ENCODE peak calls at places on chromosomes 3 and 15, in eight cellular contexts. One of them, this sample, is unnamed.

GRCh38 chr15:70875001-70875782 is 17.0 kb downstream of the THAP10 start:
- DNase-seq in IMR-90: peak; percentile 58
- DNase-seq in endothelial cell of umbilical vein: peak; percentile 48
- DNase-seq in colonic mucosa: no peak
- DNase-seq in tibial artery: no peak
- DNase-seq in gastrocnemius medialis: no peak
- DNase-seq in PC-9: no peak
- DNase-seq in H9: no peak
- DNase-seq in this sample: no peak

GRCh38 chr3:111610612-111611054 is 15.5 kb upstream of the ZBED2 start:
- DNase-seq in gastrocnemius medialis: no peak
- DNase-seq in endothelial cell of umbilical vein: no peak
- DNase-seq in IMR-90: no peak
- DNase-seq in PC-9: no peak
- DNase-seq in tibial artery: no peak
- DNase-seq in H9: no peak
- DNase-seq in colonic mucosa: no peak
- DNase-seq in this sample: peak; percentile 75

GRCh38 chr3:188230962-188231361 is 77.0 kb downstream of the LPP start:
- DNase-seq in H9: no peak
- DNase-seq in gastrocnemius medialis: peak; percentile 88
- DNase-seq in PC-9: no peak
- DNase-seq in tibial artery: no peak
- DNase-seq in endothelial cell of umbilical vein: no peak
- DNase-seq in IMR-90: peak; percentile 75
- DNase-seq in colonic mucosa: no peak
- DNase-seq in this sample: no peak

GRCh38 chr15:64837502-64837901 is 4.2 kb upstream of the PLEKHO2 start:
- DNase-seq in gastrocnemius medialis: no peak
- DNase-seq in IMR-90: no peak
- DNase-seq in endothelial cell of umbilical vein: no peak
- DNase-seq in colonic mucosa: no peak
- DNase-seq in PC-9: no peak
- DNase-seq in tibial artery: no peak
- DNase-seq in H9: no peak
- DNase-seq in this sample: no peak

GRCh38 chr3:72295276-72295973 is 510.5 kb upstream of the PROK2 start:
- DNase-seq in gastrocnemius medialis: no peak
- DNase-seq in H9: no peak
- DNase-seq in PC-9: no peak
- DNase-seq in endothelial cell of umbilical vein: no peak
- DNase-seq in tibial artery: no peak
- DNase-seq in IMR-90: no peak
- DNase-seq in colonic mucosa: no peak
- DNase-seq in this sample: no peak

GRCh38 chr3:45464336-45464809 is 76.0 kb downstream of the LARS2 start:
- DNase-seq in H9: peak; percentile 64
- DNase-seq in IMR-90: peak; percentile 18
- DNase-seq in gastrocnemius medialis: peak; percentile 17
- DNase-seq in tibial artery: no peak
- DNase-seq in endothelial cell of umbilical vein: peak; percentile 4
- DNase-seq in PC-9: no peak
- DNase-seq in colonic mucosa: no peak
- DNase-seq in this sample: no peak

GRCh38 chr15:73944161-73945099 is 18.2 kb downstream of the LOXL1 start:
- DNase-seq in tibial artery: peak; percentile 64
- DNase-seq in endothelial cell of umbilical vein: no peak
- DNase-seq in colonic mucosa: no peak
- DNase-seq in PC-9: no peak
- DNase-seq in IMR-90: no peak
- DNase-seq in H9: no peak
- DNase-seq in gastrocnemius medialis: no peak
- DNase-seq in this sample: no peak

GRCh38 chr3:12658593-12659058 is 5.3 kb downstream of the RAF1 start:
- DNase-seq in gastrocnemius medialis: no peak
- DNase-seq in IMR-90: peak; percentile 80
- DNase-seq in H9: no peak
- DNase-seq in colonic mucosa: no peak
- DNase-seq in tibial artery: no peak
- DNase-seq in endothelial cell of umbilical vein: no peak
- DNase-seq in PC-9: no peak
- DNase-seq in this sample: peak; percentile 10

GRCh38 chr3:196008387-196008786 is 73.5 kb downstream of the TFRC start:
- DNase-seq in gastrocnemius medialis: no peak
- DNase-seq in endothelial cell of umbilical vein: no peak
- DNase-seq in colonic mucosa: no peak
- DNase-seq in PC-9: no peak
- DNase-seq in IMR-90: no peak
- DNase-seq in H9: no peak
- DNase-seq in tibial artery: no peak
- DNase-seq in this sample: no peak

GRCh38 chr3:39138804-39139415 is 14.5 kb downstream of the CSRNP1 start:
- DNase-seq in gastrocnemius medialis: peak; percentile 72
- DNase-seq in colonic mucosa: no peak
- DNase-seq in PC-9: no peak
- DNase-seq in tibial artery: peak; percentile 81
- DNase-seq in H9: peak; percentile 16
- DNase-seq in IMR-90: peak; percentile 47
- DNase-seq in endothelial cell of umbilical vein: no peak
- DNase-seq in this sample: no peak

GRCh38 chr3:178381971-178382370 is 154.3 kb upstream of the KCNMB2 start:
- DNase-seq in H9: no peak
- DNase-seq in endothelial cell of umbilical vein: no peak
- DNase-seq in PC-9: no peak
- DNase-seq in gastrocnemius medialis: no peak
- DNase-seq in colonic mucosa: no peak
- DNase-seq in tibial artery: no peak
- DNase-seq in IMR-90: peak; percentile 48
- DNase-seq in this sample: no peak

GRCh38 chr15:84878504-84878903 is 6.0 kb upstream of the SLC28A1 start:
- DNase-seq in H9: peak; percentile 82
- DNase-seq in endothelial cell of umbilical vein: peak; percentile 55
- DNase-seq in colonic mucosa: peak; percentile 65
- DNase-seq in tibial artery: no peak
- DNase-seq in IMR-90: peak; percentile 44
- DNase-seq in PC-9: peak; percentile 54
- DNase-seq in gastrocnemius medialis: peak; percentile 74
- DNase-seq in this sample: peak; percentile 71

GRCh38 chr3:104514371-104514770 is 852.3 kb upstream of the ALCAM start:
- DNase-seq in H9: no peak
- DNase-seq in PC-9: no peak
- DNase-seq in endothelial cell of umbilical vein: no peak
- DNase-seq in IMR-90: no peak
- DNase-seq in gastrocnemius medialis: no peak
- DNase-seq in tibial artery: no peak
- DNase-seq in colonic mucosa: no peak
- DNase-seq in this sample: no peak

GRCh38 chr15:63858881-63859280 is 25.1 kb upstream of the HERC1 start:
- DNase-seq in tibial artery: no peak
- DNase-seq in PC-9: peak; percentile 35
- DNase-seq in gastrocnemius medialis: no peak
- DNase-seq in IMR-90: peak; percentile 41
- DNase-seq in H9: no peak
- DNase-seq in colonic mucosa: no peak
- DNase-seq in endothelial cell of umbilical vein: peak; percentile 95
- DNase-seq in this sample: no peak

GRCh38 chr3:29194139-29194538 is 86.7 kb upstream of the RBMS3 start:
- DNase-seq in endothelial cell of umbilical vein: no peak
- DNase-seq in IMR-90: no peak
- DNase-seq in colonic mucosa: no peak
- DNase-seq in tibial artery: no peak
- DNase-seq in gastrocnemius medialis: no peak
- DNase-seq in H9: no peak
- DNase-seq in PC-9: no peak
- DNase-seq in this sample: no peak

DNA sequence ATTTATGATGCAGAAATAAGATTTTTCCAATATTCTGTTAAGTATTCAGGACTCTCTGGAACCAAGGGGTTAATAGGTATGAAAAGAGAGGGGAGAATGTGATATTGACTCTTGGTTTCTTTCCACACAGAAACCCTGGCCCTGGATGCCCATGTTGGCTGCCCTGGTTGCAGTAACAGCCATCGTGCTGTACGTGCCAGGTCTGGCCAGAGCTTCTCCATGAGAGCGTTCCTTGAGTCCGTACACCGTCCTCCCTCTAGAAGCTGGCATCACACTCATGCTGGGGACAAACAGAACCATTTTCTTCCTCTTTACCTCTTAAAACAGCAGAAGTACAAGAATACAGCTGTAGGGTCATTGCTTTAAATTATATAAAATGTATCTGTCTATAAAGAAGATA is 81.1 kb upstream of the FLNB start:
- DNase-seq in PC-9: no peak
- DNase-seq in IMR-90: no peak
- DNase-seq in endothelial cell of umbilical vein: no peak
- DNase-seq in H9: no peak
- DNase-seq in colonic mucosa: no peak
- DNase-seq in tibial artery: no peak
- DNase-seq in gastrocnemius medialis: no peak
- DNase-seq in this sample: no peak
- H3K27ac ChIP-seq in PC-9: no peak overlapping the region
- H3K27ac ChIP-seq in IMR-90: peak overlapping the region; percentile 37
- H3K27ac ChIP-seq in endothelial cell of umbilical vein: no peak overlapping the region
- H3K27ac ChIP-seq in H9: no peak overlapping the region
- H3K27ac ChIP-seq in colonic mucosa: no peak overlapping the region
- H3K27ac ChIP-seq in tibial artery: peak overlapping the region; percentile 75
- H3K27ac ChIP-seq in gastrocnemius medialis: peak overlapping the region; percentile 33
- H3K27ac ChIP-seq in this sample: no peak overlapping the region

DNA sequence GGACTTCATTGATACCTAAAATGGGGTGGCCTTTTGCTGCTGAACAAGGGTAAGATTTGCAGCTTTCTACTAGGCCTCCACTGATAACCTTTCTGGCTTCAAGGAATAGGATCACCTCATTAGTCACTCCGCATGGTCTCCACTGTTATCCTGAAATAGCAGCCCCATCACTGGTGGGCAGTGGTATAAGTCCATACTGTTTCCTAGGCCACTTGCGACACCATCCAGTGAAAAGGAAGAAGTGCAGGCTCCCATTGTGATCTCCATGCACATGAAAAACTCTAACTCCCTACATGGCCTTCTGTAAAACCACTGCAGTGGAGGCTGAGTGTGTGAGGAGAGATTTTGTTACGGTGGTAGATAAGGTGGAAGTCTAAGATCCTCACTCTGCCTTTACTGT is 1455.9 kb downstream of the SI start:
- DNase-seq in endothelial cell of umbilical vein: no peak
- DNase-seq in tibial artery: no peak
- DNase-seq in H9: peak; percentile 73
- DNase-seq in colonic mucosa: no peak
- DNase-seq in IMR-90: no peak
- DNase-seq in gastrocnemius medialis: no peak
- DNase-seq in PC-9: no peak
- DNase-seq in this sample: no peak
- TF ChIP-seq CTCF in endothelial cell of umbilical vein: no peak
- TF ChIP-seq CTCF in tibial artery: no peak
- TF ChIP-seq CTCF in H9: peak; percentile 79
- TF ChIP-seq CTCF in colonic mucosa: no peak
- TF ChIP-seq CTCF in IMR-90: no peak
- TF ChIP-seq CTCF in gastrocnemius medialis: no peak
- TF ChIP-seq CTCF in PC-9: no peak
- TF ChIP-seq CTCF in this sample: no peak

GRCh38 chr3:122231781-122232180 is 48.3 kb downstream of the CASR start:
- DNase-seq in endothelial cell of umbilical vein: no peak
- DNase-seq in gastrocnemius medialis: no peak
- DNase-seq in colonic mucosa: no peak
- DNase-seq in H9: no peak
- DNase-seq in tibial artery: no peak
- DNase-seq in PC-9: no peak
- DNase-seq in IMR-90: no peak
- DNase-seq in this sample: no peak

GRCh38 chr3:122234117-122234516 is 50.6 kb downstream of the CASR start:
- DNase-seq in tibial artery: no peak
- DNase-seq in H9: no peak
- DNase-seq in endothelial cell of umbilical vein: no peak
- DNase-seq in PC-9: no peak
- DNase-seq in colonic mucosa: no peak
- DNase-seq in IMR-90: no peak
- DNase-seq in gastrocnemius medialis: no peak
- DNase-seq in this sample: no peak

GRCh38 chr3:122235147-122235546 is 51.7 kb downstream of the CASR start:
- DNase-seq in colonic mucosa: no peak
- DNase-seq in tibial artery: no peak
- DNase-seq in endothelial cell of umbilical vein: no peak
- DNase-seq in IMR-90: no peak
- DNase-seq in H9: no peak
- DNase-seq in PC-9: no peak
- DNase-seq in gastrocnemius medialis: no peak
- DNase-seq in this sample: no peak

GRCh38 chr3:122232485-122232884 is 49.0 kb downstream of the CASR start:
- DNase-seq in gastrocnemius medialis: no peak
- DNase-seq in IMR-90: no peak
- DNase-seq in tibial artery: no peak
- DNase-seq in PC-9: no peak
- DNase-seq in endothelial cell of umbilical vein: no peak
- DNase-seq in H9: no peak
- DNase-seq in colonic mucosa: no peak
- DNase-seq in this sample: no peak

DNA sequence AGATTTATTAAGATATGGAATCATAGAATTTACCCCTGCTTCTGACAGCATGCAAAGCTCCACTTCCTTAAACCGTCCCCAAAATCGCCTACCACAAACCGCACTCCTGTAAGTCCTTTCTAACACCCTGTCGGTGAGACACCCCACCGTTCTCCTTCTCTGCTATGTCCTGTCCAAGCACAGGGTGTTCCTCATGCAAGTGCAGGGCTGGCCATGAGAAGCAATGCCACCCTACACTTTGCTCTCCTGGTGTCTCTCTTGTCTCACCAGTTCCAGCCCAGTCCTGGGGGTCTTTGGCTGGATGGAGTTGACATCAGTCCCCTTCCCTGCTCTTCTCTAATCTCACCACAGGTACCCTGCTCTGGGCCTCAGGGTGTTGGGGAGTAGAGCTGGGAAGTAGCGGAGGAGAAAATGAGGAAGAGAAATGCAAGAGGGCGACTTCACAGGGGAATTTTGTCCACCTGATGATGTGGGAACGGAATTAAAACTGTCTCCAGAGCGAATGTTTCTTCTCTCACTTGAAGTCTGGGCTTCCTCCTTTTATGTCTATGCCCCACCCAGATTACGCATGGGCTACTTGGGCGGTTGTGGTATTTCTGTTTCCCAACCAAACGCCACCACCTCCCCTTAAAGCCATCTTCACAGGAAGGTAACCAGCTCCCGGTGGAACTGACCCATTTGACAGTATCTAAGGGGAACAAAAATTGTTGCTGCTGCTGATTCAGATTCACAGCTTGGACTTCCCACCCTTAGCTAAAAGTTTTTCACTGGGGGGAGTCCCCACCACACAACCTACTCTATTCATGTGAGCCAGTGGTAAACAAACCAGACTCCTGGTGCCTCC is 49.9 kb downstream of the CASR start:
- DNase-seq in endothelial cell of umbilical vein: no peak
- DNase-seq in PC-9: no peak
- DNase-seq in tibial artery: no peak
- DNase-seq in gastrocnemius medialis: no peak
- DNase-seq in H9: no peak
- DNase-seq in IMR-90: no peak
- DNase-seq in colonic mucosa: no peak
- DNase-seq in this sample: no peak
- H3K27ac ChIP-seq in endothelial cell of umbilical vein: no peak overlapping the region
- H3K27ac ChIP-seq in PC-9: no peak overlapping the region
- H3K27ac ChIP-seq in tibial artery: no peak overlapping the region
- H3K27ac ChIP-seq in gastrocnemius medialis: no peak overlapping the region
- H3K27ac ChIP-seq in H9: no peak overlapping the region
- H3K27ac ChIP-seq in IMR-90: no peak overlapping the region
- H3K27ac ChIP-seq in colonic mucosa: no peak overlapping the region
- H3K27ac ChIP-seq in this sample: no peak overlapping the region

GRCh38 chr3:184002469-184002868 is 15.2 kb downstream of the ABCC5 start:
- DNase-seq in PC-9: no peak
- DNase-seq in IMR-90: no peak
- DNase-seq in gastrocnemius medialis: peak; percentile 84
- DNase-seq in colonic mucosa: no peak
- DNase-seq in H9: no peak
- DNase-seq in endothelial cell of umbilical vein: no peak
- DNase-seq in tibial artery: no peak
- DNase-seq in this sample: no peak
- TF ChIP-seq CTCF in PC-9: no peak
- TF ChIP-seq CTCF in IMR-90: no peak
- TF ChIP-seq CTCF in gastrocnemius medialis: peak; percentile 26
- TF ChIP-seq CTCF in colonic mucosa: no peak
- TF ChIP-seq CTCF in H9: peak; percentile 22
- TF ChIP-seq CTCF in endothelial cell of umbilical vein: no peak
- TF ChIP-seq CTCF in tibial artery: no peak
- TF ChIP-seq CTCF in this sample: no peak